ENCODE peak calls at places on chromosomes 5 and 9, in nine cellular contexts. One of them, this sample, is unnamed.
A peak's percentile ranks its signal among the peaks of the same experiment; 100 is the strongest.

GRCh38 chr9:119556129-119556875 is 187.1 kb upstream of the BRINP1 start:
- DNase-seq in GM23338: peak; percentile 90
- DNase-seq in PC-9: peak; percentile 54
- DNase-seq in dorsolateral prefrontal cortex: peak; percentile 64
- DNase-seq in astrocyte: peak; percentile 24
- DNase-seq in lung: peak; percentile 72
- DNase-seq in IMR-90: peak; percentile 18
- DNase-seq in PC-3: peak; percentile 54
- DNase-seq in heart left ventricle: peak; percentile 65
- DNase-seq in this sample: peak; percentile 57

GRCh38 chr9:86926130-86926529 is 21.2 kb downstream of the GAS1 start:
- DNase-seq in lung: no peak
- DNase-seq in PC-9: no peak
- DNase-seq in IMR-90: peak; percentile 8
- DNase-seq in heart left ventricle: no peak
- DNase-seq in dorsolateral prefrontal cortex: no peak
- DNase-seq in PC-3: no peak
- DNase-seq in astrocyte: no peak
- DNase-seq in GM23338: no peak
- DNase-seq in this sample: no peak

GRCh38 chr5:73998496-73998895 is 372.5 kb downstream of the ARHGEF28 start:
- DNase-seq in PC-9: no peak
- DNase-seq in GM23338: no peak
- DNase-seq in heart left ventricle: no peak
- DNase-seq in astrocyte: peak; percentile 27
- DNase-seq in lung: no peak
- DNase-seq in PC-3: no peak
- DNase-seq in dorsolateral prefrontal cortex: no peak
- DNase-seq in IMR-90: no peak
- DNase-seq in this sample: peak; percentile 63

GRCh38 chr9:15475923-15476536 is 34.7 kb downstream of the PSIP1 start:
- DNase-seq in astrocyte: no peak
- DNase-seq in PC-3: no peak
- DNase-seq in heart left ventricle: no peak
- DNase-seq in IMR-90: no peak
- DNase-seq in dorsolateral prefrontal cortex: no peak
- DNase-seq in lung: no peak
- DNase-seq in PC-9: no peak
- DNase-seq in GM23338: no peak
- DNase-seq in this sample: no peak

GRCh38 chr5:135213034-135213386 is 179.0 kb upstream of the PITX1 start:
- DNase-seq in dorsolateral prefrontal cortex: no peak
- DNase-seq in IMR-90: no peak
- DNase-seq in PC-9: no peak
- DNase-seq in GM23338: no peak
- DNase-seq in astrocyte: no peak
- DNase-seq in PC-3: no peak
- DNase-seq in lung: peak; percentile 22
- DNase-seq in heart left ventricle: no peak
- DNase-seq in this sample: no peak

GRCh38 chr5:132012385-132013005 is 1.0 kb upstream of the ACSL6 start:
- DNase-seq in heart left ventricle: peak; percentile 69
- DNase-seq in lung: no peak
- DNase-seq in dorsolateral prefrontal cortex: peak; percentile 27
- DNase-seq in PC-3: peak; percentile 22
- DNase-seq in IMR-90: peak; percentile 68
- DNase-seq in PC-9: no peak
- DNase-seq in astrocyte: peak; percentile 48
- DNase-seq in GM23338: peak; percentile 88
- DNase-seq in this sample: peak; percentile 82

GRCh38 chr5:10452768-10453331 is 11.2 kb downstream of the ROPN1L start:
- DNase-seq in dorsolateral prefrontal cortex: no peak
- DNase-seq in heart left ventricle: no peak
- DNase-seq in GM23338: peak; percentile 87
- DNase-seq in IMR-90: peak; percentile 95
- DNase-seq in PC-3: peak; percentile 98
- DNase-seq in PC-9: peak; percentile 62
- DNase-seq in astrocyte: peak; percentile 84
- DNase-seq in lung: no peak
- DNase-seq in this sample: peak; percentile 94

GRCh38 chr5:107277485-107278040 is 393.2 kb downstream of the EFNA5 start:
- DNase-seq in lung: no peak
- DNase-seq in PC-3: no peak
- DNase-seq in dorsolateral prefrontal cortex: no peak
- DNase-seq in astrocyte: no peak
- DNase-seq in PC-9: no peak
- DNase-seq in IMR-90: no peak
- DNase-seq in heart left ventricle: no peak
- DNase-seq in GM23338: no peak
- DNase-seq in this sample: no peak

GRCh38 chr5:180097163-180097894 is 25.8 kb upstream of the RNF130 start:
- DNase-seq in PC-3: no peak
- DNase-seq in IMR-90: no peak
- DNase-seq in GM23338: no peak
- DNase-seq in dorsolateral prefrontal cortex: no peak
- DNase-seq in lung: no peak
- DNase-seq in PC-9: no peak
- DNase-seq in heart left ventricle: no peak
- DNase-seq in astrocyte: no peak
- DNase-seq in this sample: no peak

GRCh38 chr5:124453221-124454032 is 293.0 kb downstream of the ZNF608 start:
- DNase-seq in PC-3: peak; percentile 65
- DNase-seq in heart left ventricle: no peak
- DNase-seq in lung: no peak
- DNase-seq in PC-9: no peak
- DNase-seq in dorsolateral prefrontal cortex: no peak
- DNase-seq in GM23338: no peak
- DNase-seq in IMR-90: peak; percentile 89
- DNase-seq in astrocyte: peak; percentile 90
- DNase-seq in this sample: peak; percentile 30

GRCh38 chr9:125378778-125379177 is 117.2 kb downstream of the GAPVD1 start:
- DNase-seq in PC-9: no peak
- DNase-seq in PC-3: no peak
- DNase-seq in dorsolateral prefrontal cortex: no peak
- DNase-seq in heart left ventricle: no peak
- DNase-seq in IMR-90: no peak
- DNase-seq in astrocyte: no peak
- DNase-seq in lung: no peak
- DNase-seq in GM23338: no peak
- DNase-seq in this sample: no peak

GRCh38 chr5:8458038-8458383 is 589.1 kb downstream of the MTRR start:
- DNase-seq in PC-3: no peak
- DNase-seq in PC-9: no peak
- DNase-seq in lung: no peak
- DNase-seq in dorsolateral prefrontal cortex: no peak
- DNase-seq in astrocyte: peak; percentile 18
- DNase-seq in GM23338: peak; percentile 31
- DNase-seq in IMR-90: peak; percentile 23
- DNase-seq in heart left ventricle: no peak
- DNase-seq in this sample: peak; percentile 46

GRCh38 chr9:19946446-19947109 is 157.7 kb upstream of the SLC24A2 start:
- DNase-seq in astrocyte: peak; percentile 18
- DNase-seq in dorsolateral prefrontal cortex: no peak
- DNase-seq in PC-9: no peak
- DNase-seq in PC-3: peak; percentile 39
- DNase-seq in lung: no peak
- DNase-seq in IMR-90: peak; percentile 21
- DNase-seq in GM23338: peak; percentile 60
- DNase-seq in heart left ventricle: no peak
- DNase-seq in this sample: peak; percentile 51

GRCh38 chr5:151825445-151825844 is 53.7 kb downstream of the G3BP1 start:
- DNase-seq in astrocyte: peak; percentile 34
- DNase-seq in PC-3: peak; percentile 84
- DNase-seq in heart left ventricle: peak; percentile 44
- DNase-seq in GM23338: peak; percentile 84
- DNase-seq in PC-9: peak; percentile 29
- DNase-seq in lung: peak; percentile 47
- DNase-seq in IMR-90: peak; percentile 69
- DNase-seq in dorsolateral prefrontal cortex: peak; percentile 62
- DNase-seq in this sample: peak; percentile 81

GRCh38 chr5:72380491-72381274 is 60.5 kb downstream of the PTCD2 start:
- DNase-seq in GM23338: no peak
- DNase-seq in PC-9: peak; percentile 12
- DNase-seq in heart left ventricle: peak; percentile 38
- DNase-seq in lung: no peak
- DNase-seq in dorsolateral prefrontal cortex: no peak
- DNase-seq in IMR-90: peak; percentile 42
- DNase-seq in PC-3: no peak
- DNase-seq in astrocyte: no peak
- DNase-seq in this sample: no peak

GRCh38 chr5:97162045-97162444 is 19.6 kb upstream of the LIX1 start:
- DNase-seq in lung: peak; percentile 57
- DNase-seq in PC-9: peak; percentile 53
- DNase-seq in PC-3: peak; percentile 87
- DNase-seq in dorsolateral prefrontal cortex: peak; percentile 71
- DNase-seq in astrocyte: peak; percentile 57
- DNase-seq in heart left ventricle: no peak
- DNase-seq in IMR-90: peak; percentile 84
- DNase-seq in GM23338: peak; percentile 84
- DNase-seq in this sample: peak; percentile 91

GRCh38 chr5:150317048-150318003 is 14.6 kb upstream of the ARSI start:
- DNase-seq in heart left ventricle: no peak
- DNase-seq in IMR-90: peak; percentile 95
- DNase-seq in PC-9: peak; percentile 94
- DNase-seq in GM23338: peak; percentile 9
- DNase-seq in lung: no peak
- DNase-seq in astrocyte: peak; percentile 94
- DNase-seq in dorsolateral prefrontal cortex: no peak
- DNase-seq in PC-3: peak; percentile 96
- DNase-seq in this sample: peak; percentile 83

GRCh38 chr5:72848474-72849428 is 32.3 kb downstream of the TNPO1 start:
- DNase-seq in PC-9: peak; percentile 38
- DNase-seq in lung: peak; percentile 50
- DNase-seq in dorsolateral prefrontal cortex: peak; percentile 46
- DNase-seq in astrocyte: no peak
- DNase-seq in heart left ventricle: peak; percentile 62
- DNase-seq in PC-3: peak; percentile 11
- DNase-seq in IMR-90: peak; percentile 29
- DNase-seq in GM23338: peak; percentile 58
- DNase-seq in this sample: peak; percentile 46

GRCh38 chr5:125597338-125597737 is 825.9 kb upstream of the GRAMD2B start:
- DNase-seq in PC-3: no peak
- DNase-seq in lung: no peak
- DNase-seq in PC-9: no peak
- DNase-seq in heart left ventricle: no peak
- DNase-seq in astrocyte: peak; percentile 92
- DNase-seq in dorsolateral prefrontal cortex: no peak
- DNase-seq in IMR-90: peak; percentile 74
- DNase-seq in GM23338: no peak
- DNase-seq in this sample: peak; percentile 60

GRCh38 chr9:93303258-93303771 is 119.4 kb downstream of the WNK2 start:
- DNase-seq in astrocyte: no peak
- DNase-seq in heart left ventricle: peak; percentile 11
- DNase-seq in GM23338: no peak
- DNase-seq in lung: no peak
- DNase-seq in PC-3: no peak
- DNase-seq in PC-9: no peak
- DNase-seq in IMR-90: no peak
- DNase-seq in dorsolateral prefrontal cortex: peak; percentile 21
- DNase-seq in this sample: no peak

GRCh38 chr5:151085517-151086031 is 4.7 kb upstream of the TNIP1 start:
- DNase-seq in dorsolateral prefrontal cortex: no peak
- DNase-seq in GM23338: no peak
- DNase-seq in PC-3: peak; percentile 18
- DNase-seq in lung: peak; percentile 57
- DNase-seq in PC-9: no peak
- DNase-seq in heart left ventricle: peak; percentile 75
- DNase-seq in astrocyte: no peak
- DNase-seq in IMR-90: peak; percentile 44
- DNase-seq in this sample: peak; percentile 85

GRCh38 chr5:164048527-164048926 is 543.1 kb downstream of the MAT2B start:
- DNase-seq in PC-3: peak; percentile 23
- DNase-seq in GM23338: no peak
- DNase-seq in PC-9: no peak
- DNase-seq in lung: no peak
- DNase-seq in astrocyte: no peak
- DNase-seq in heart left ventricle: no peak
- DNase-seq in dorsolateral prefrontal cortex: no peak
- DNase-seq in IMR-90: peak; percentile 44
- DNase-seq in this sample: peak; percentile 70
- TF ChIP-seq CTCF in PC-3: peak; percentile 45
- TF ChIP-seq CTCF in GM23338: peak; percentile 50
- TF ChIP-seq CTCF in PC-9: no peak
- TF ChIP-seq CTCF in lung: no peak
- TF ChIP-seq CTCF in astrocyte: no peak
- TF ChIP-seq CTCF in heart left ventricle: peak; percentile 26
- TF ChIP-seq CTCF in dorsolateral prefrontal cortex: peak; percentile 7
- TF ChIP-seq CTCF in IMR-90: peak; percentile 54
- TF ChIP-seq CTCF in this sample: peak; percentile 49

GRCh38 chr5:43020294-43020711 is 19.8 kb downstream of the ANXA2R start:
- DNase-seq in PC-3: no peak
- DNase-seq in heart left ventricle: no peak
- DNase-seq in dorsolateral prefrontal cortex: no peak
- DNase-seq in PC-9: peak; percentile 38
- DNase-seq in astrocyte: peak; percentile 61
- DNase-seq in GM23338: peak; percentile 54
- DNase-seq in IMR-90: peak; percentile 59
- DNase-seq in lung: no peak
- DNase-seq in this sample: no peak
- H3K4me3 ChIP-seq in PC-3: peak overlapping the region; percentile 80
- H3K4me3 ChIP-seq in heart left ventricle: peak overlapping the region; percentile 73
- H3K4me3 ChIP-seq in dorsolateral prefrontal cortex: peak overlapping the region; percentile 56
- H3K4me3 ChIP-seq in PC-9: peak overlapping the region; percentile 50
- H3K4me3 ChIP-seq in astrocyte: peak overlapping the region; percentile 85
- H3K4me3 ChIP-seq in GM23338: peak overlapping the region; percentile 27
- H3K4me3 ChIP-seq in IMR-90: peak overlapping the region; percentile 64
- H3K4me3 ChIP-seq in lung: no peak overlapping the region
- H3K4me3 ChIP-seq in this sample: peak overlapping the region; percentile 54

DNA sequence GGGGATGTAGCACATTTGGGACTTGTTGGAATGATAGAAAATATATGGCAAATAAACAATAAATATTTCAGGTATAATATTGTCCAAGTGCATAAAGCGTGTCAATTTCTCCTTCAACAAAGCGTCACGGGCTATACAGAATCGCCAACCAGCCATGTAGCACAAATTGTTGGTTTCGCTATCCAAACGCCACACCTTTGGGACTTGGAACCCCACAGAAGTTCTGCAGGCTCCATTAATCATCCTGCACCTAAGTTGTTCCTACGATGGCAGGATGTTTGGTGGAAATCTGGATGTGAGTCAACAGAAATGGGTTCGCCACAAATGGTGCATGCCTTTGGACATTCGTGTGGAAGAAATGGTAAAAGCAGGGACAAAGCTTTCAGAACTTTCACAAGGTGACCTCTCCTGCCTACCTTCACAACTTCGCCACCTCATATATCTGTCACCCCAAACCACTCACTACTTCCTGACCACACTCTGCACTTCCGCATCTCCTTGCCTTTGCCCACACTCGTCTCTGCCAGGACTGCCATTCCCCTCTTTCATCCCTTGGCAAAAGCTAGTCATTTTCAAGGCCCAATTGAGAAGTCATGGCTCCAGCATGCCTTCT is 95.7 kb downstream of the LHFPL2 start:
- DNase-seq in astrocyte: no peak
- DNase-seq in GM23338: no peak
- DNase-seq in lung: no peak
- DNase-seq in IMR-90: no peak
- DNase-seq in PC-9: no peak
- DNase-seq in heart left ventricle: no peak
- DNase-seq in PC-3: peak; percentile 62
- DNase-seq in dorsolateral prefrontal cortex: no peak
- DNase-seq in this sample: no peak
- TF ChIP-seq CTCF in astrocyte: no peak
- TF ChIP-seq CTCF in GM23338: no peak
- TF ChIP-seq CTCF in lung: no peak
- TF ChIP-seq CTCF in IMR-90: no peak
- TF ChIP-seq CTCF in PC-9: no peak
- TF ChIP-seq CTCF in heart left ventricle: no peak
- TF ChIP-seq CTCF in PC-3: no peak
- TF ChIP-seq CTCF in dorsolateral prefrontal cortex: no peak
- TF ChIP-seq CTCF in this sample: no peak

GRCh38 chr5:75567710-75568109 is 43.5 kb upstream of the ANKDD1B start:
- DNase-seq in lung: no peak
- DNase-seq in PC-9: peak; percentile 9
- DNase-seq in heart left ventricle: no peak
- DNase-seq in dorsolateral prefrontal cortex: no peak
- DNase-seq in IMR-90: peak; percentile 64
- DNase-seq in astrocyte: peak; percentile 59
- DNase-seq in GM23338: no peak
- DNase-seq in PC-3: peak; percentile 73
- DNase-seq in this sample: peak; percentile 42
- H3K4me3 ChIP-seq in lung: no peak overlapping the region
- H3K4me3 ChIP-seq in PC-9: no peak overlapping the region
- H3K4me3 ChIP-seq in heart left ventricle: no peak overlapping the region
- H3K4me3 ChIP-seq in dorsolateral prefrontal cortex: no peak overlapping the region
- H3K4me3 ChIP-seq in IMR-90: no peak overlapping the region
- H3K4me3 ChIP-seq in astrocyte: peak overlapping the region; percentile 8
- H3K4me3 ChIP-seq in GM23338: no peak overlapping the region
- H3K4me3 ChIP-seq in PC-3: peak overlapping the region; percentile 39
- H3K4me3 ChIP-seq in this sample: peak overlapping the region; percentile 21